ENCODE peak calls at places on chromosomes 13 and 19, in nine cellular contexts. One of them, this sample, is unnamed.

GRCh38 chr13:41505209-41505835 is 48.0 kb downstream of the RGCC start:
- DNase-seq in H1: no peak
- DNase-seq in cardiac muscle cell: peak; percentile 86
- DNase-seq in astrocyte: peak; percentile 98
- DNase-seq in Caco-2: no peak
- DNase-seq in tibial artery: no peak
- DNase-seq in sigmoid colon: no peak
- DNase-seq in spleen: no peak
- DNase-seq in neural progenitor cell: no peak
- DNase-seq in this sample: no peak

GRCh38 chr19:28208745-28209144 is 1004.2 kb downstream of the UQCRFS1 start:
- DNase-seq in H1: no peak
- DNase-seq in cardiac muscle cell: no peak
- DNase-seq in astrocyte: peak; percentile 75
- DNase-seq in Caco-2: no peak
- DNase-seq in tibial artery: no peak
- DNase-seq in sigmoid colon: no peak
- DNase-seq in spleen: no peak
- DNase-seq in neural progenitor cell: no peak
- DNase-seq in this sample: no peak

GRCh38 chr13:107250626-107251025 is 682.7 kb upstream of the ARGLU1 start:
- DNase-seq in H1: no peak
- DNase-seq in cardiac muscle cell: no peak
- DNase-seq in astrocyte: no peak
- DNase-seq in Caco-2: no peak
- DNase-seq in tibial artery: no peak
- DNase-seq in sigmoid colon: no peak
- DNase-seq in spleen: no peak
- DNase-seq in neural progenitor cell: no peak
- DNase-seq in this sample: no peak

GRCh38 chr13:47598340-47598911 is 402.6 kb downstream of the SUCLA2 start:
- DNase-seq in H1: no peak
- DNase-seq in cardiac muscle cell: peak; percentile 22
- DNase-seq in astrocyte: no peak
- DNase-seq in Caco-2: no peak
- DNase-seq in tibial artery: no peak
- DNase-seq in sigmoid colon: no peak
- DNase-seq in spleen: no peak
- DNase-seq in neural progenitor cell: no peak
- DNase-seq in this sample: no peak

GRCh38 chr19:50943074-50943828 is 9.6 kb downstream of the KLK5 start:
- DNase-seq in H1: no peak
- DNase-seq in cardiac muscle cell: no peak
- DNase-seq in astrocyte: no peak
- DNase-seq in Caco-2: no peak
- DNase-seq in tibial artery: no peak
- DNase-seq in sigmoid colon: no peak
- DNase-seq in spleen: no peak
- DNase-seq in neural progenitor cell: no peak
- DNase-seq in this sample: no peak

GRCh38 chr13:45327253-45327954 is 13.6 kb downstream of the TPT1 start:
- DNase-seq in H1: no peak
- DNase-seq in cardiac muscle cell: no peak
- DNase-seq in astrocyte: no peak
- DNase-seq in Caco-2: no peak
- DNase-seq in tibial artery: no peak
- DNase-seq in sigmoid colon: no peak
- DNase-seq in spleen: no peak
- DNase-seq in neural progenitor cell: no peak
- DNase-seq in this sample: no peak

GRCh38 chr13:39047560-39047959 is 9.3 kb downstream of the NHLRC3 start:
- DNase-seq in H1: peak; percentile 33
- DNase-seq in cardiac muscle cell: no peak
- DNase-seq in astrocyte: no peak
- DNase-seq in Caco-2: peak; percentile 49
- DNase-seq in tibial artery: no peak
- DNase-seq in sigmoid colon: no peak
- DNase-seq in spleen: no peak
- DNase-seq in neural progenitor cell: peak; percentile 42
- DNase-seq in this sample: peak; percentile 71

GRCh38 chr19:56106993-56107392 is 14.1 kb downstream of the ZNF787 start:
- DNase-seq in H1: no peak
- DNase-seq in cardiac muscle cell: no peak
- DNase-seq in astrocyte: no peak
- DNase-seq in Caco-2: no peak
- DNase-seq in tibial artery: no peak
- DNase-seq in sigmoid colon: no peak
- DNase-seq in spleen: no peak
- DNase-seq in neural progenitor cell: no peak
- DNase-seq in this sample: no peak

GRCh38 chr19:45528744-45529453 is 21.6 kb downstream of the VASP start:
- DNase-seq in H1: peak; percentile 87
- DNase-seq in cardiac muscle cell: peak; percentile 43
- DNase-seq in astrocyte: no peak
- DNase-seq in Caco-2: peak; percentile 92
- DNase-seq in tibial artery: no peak
- DNase-seq in sigmoid colon: no peak
- DNase-seq in spleen: no peak
- DNase-seq in neural progenitor cell: peak; percentile 91
- DNase-seq in this sample: peak; percentile 95

GRCh38 chr13:109778102-109778542 is 8.3 kb downstream of the IRS2 start:
- DNase-seq in H1: no peak
- DNase-seq in cardiac muscle cell: no peak
- DNase-seq in astrocyte: peak; percentile 71
- DNase-seq in Caco-2: no peak
- DNase-seq in tibial artery: no peak
- DNase-seq in sigmoid colon: no peak
- DNase-seq in spleen: no peak
- DNase-seq in neural progenitor cell: peak; percentile 29
- DNase-seq in this sample: no peak
- H3K4me3 ChIP-seq in H1: no peak overlapping the region
- H3K4me3 ChIP-seq in cardiac muscle cell: no peak overlapping the region
- H3K4me3 ChIP-seq in astrocyte: peak overlapping the region; percentile 37
- H3K4me3 ChIP-seq in Caco-2: no peak overlapping the region
- H3K4me3 ChIP-seq in tibial artery: peak overlapping the region; percentile 88
- H3K4me3 ChIP-seq in sigmoid colon: no peak overlapping the region
- H3K4me3 ChIP-seq in spleen: no peak overlapping the region
- H3K4me3 ChIP-seq in neural progenitor cell: no peak overlapping the region
- H3K4me3 ChIP-seq in this sample: no peak overlapping the region

GRCh38 chr19:38389957-38390924 is 1.7 kb downstream of the SPRED3 start:
- DNase-seq in H1: no peak
- DNase-seq in cardiac muscle cell: no peak
- DNase-seq in astrocyte: no peak
- DNase-seq in Caco-2: peak; percentile 28
- DNase-seq in tibial artery: no peak
- DNase-seq in sigmoid colon: no peak
- DNase-seq in spleen: no peak
- DNase-seq in neural progenitor cell: no peak
- DNase-seq in this sample: peak; percentile 75

GRCh38 chr19:38394488-38394887 is 6.0 kb downstream of the SPRED3 start:
- DNase-seq in H1: peak; percentile 82
- DNase-seq in cardiac muscle cell: peak; percentile 59
- DNase-seq in astrocyte: no peak
- DNase-seq in Caco-2: no peak
- DNase-seq in tibial artery: no peak
- DNase-seq in sigmoid colon: no peak
- DNase-seq in spleen: peak; percentile 83
- DNase-seq in neural progenitor cell: peak; percentile 86
- DNase-seq in this sample: peak; percentile 98

GRCh38 chr19:38389101-38389925 is 816 bp downstream of the SPRED3 start:
- DNase-seq in H1: no peak
- DNase-seq in cardiac muscle cell: peak; percentile 80
- DNase-seq in astrocyte: peak; percentile 74
- DNase-seq in Caco-2: no peak
- DNase-seq in tibial artery: no peak
- DNase-seq in sigmoid colon: no peak
- DNase-seq in spleen: no peak
- DNase-seq in neural progenitor cell: peak; percentile 72
- DNase-seq in this sample: peak; percentile 89

GRCh38 chr19:38392707-38393308 is 4.3 kb downstream of the SPRED3 start:
- DNase-seq in H1: no peak
- DNase-seq in cardiac muscle cell: peak; percentile 36
- DNase-seq in astrocyte: peak; percentile 40
- DNase-seq in Caco-2: peak; percentile 64
- DNase-seq in tibial artery: no peak
- DNase-seq in sigmoid colon: no peak
- DNase-seq in spleen: no peak
- DNase-seq in neural progenitor cell: no peak
- DNase-seq in this sample: no peak

GRCh38 chr19:38391911-38392464 is 3.5 kb downstream of the SPRED3 start:
- DNase-seq in H1: no peak
- DNase-seq in cardiac muscle cell: no peak
- DNase-seq in astrocyte: no peak
- DNase-seq in Caco-2: no peak
- DNase-seq in tibial artery: no peak
- DNase-seq in sigmoid colon: no peak
- DNase-seq in spleen: no peak
- DNase-seq in neural progenitor cell: no peak
- DNase-seq in this sample: peak; percentile 59
- H3K27me3 ChIP-seq in H1: no peaks in the 10 kb centered on the region
- H3K27me3 ChIP-seq in cardiac muscle cell: no peaks in the 10 kb centered on the region
- H3K27me3 ChIP-seq in astrocyte: no peaks in the 10 kb centered on the region
- H3K27me3 ChIP-seq in Caco-2: no peaks in the 10 kb centered on the region
- H3K27me3 ChIP-seq in tibial artery: peaks cover 20% of the 10 kb centered on the region
- H3K27me3 ChIP-seq in sigmoid colon: peaks cover 79% of the 10 kb centered on the region
- H3K27me3 ChIP-seq in spleen: peaks cover 56% of the 10 kb centered on the region
- H3K27me3 ChIP-seq in neural progenitor cell: peaks cover 22% of the 10 kb centered on the region
- H3K27me3 ChIP-seq in this sample: peaks cover 10% of the 10 kb centered on the region

GRCh38 chr19:19399733-19400438 is 5.6 kb upstream of the GATAD2A start:
- DNase-seq in H1: no peak
- DNase-seq in cardiac muscle cell: peak; percentile 64
- DNase-seq in astrocyte: peak; percentile 32
- DNase-seq in Caco-2: no peak
- DNase-seq in tibial artery: no peak
- DNase-seq in sigmoid colon: no peak
- DNase-seq in spleen: peak; percentile 15
- DNase-seq in neural progenitor cell: no peak
- DNase-seq in this sample: no peak
- H3K4me3 ChIP-seq in H1: no peak overlapping the region
- H3K4me3 ChIP-seq in cardiac muscle cell: no peak overlapping the region
- H3K4me3 ChIP-seq in astrocyte: no peak overlapping the region
- H3K4me3 ChIP-seq in Caco-2: no peak overlapping the region
- H3K4me3 ChIP-seq in tibial artery: no peak overlapping the region
- H3K4me3 ChIP-seq in sigmoid colon: no peak overlapping the region
- H3K4me3 ChIP-seq in spleen: no peak overlapping the region
- H3K4me3 ChIP-seq in neural progenitor cell: no peak overlapping the region
- H3K4me3 ChIP-seq in this sample: no peak overlapping the region

DNA sequence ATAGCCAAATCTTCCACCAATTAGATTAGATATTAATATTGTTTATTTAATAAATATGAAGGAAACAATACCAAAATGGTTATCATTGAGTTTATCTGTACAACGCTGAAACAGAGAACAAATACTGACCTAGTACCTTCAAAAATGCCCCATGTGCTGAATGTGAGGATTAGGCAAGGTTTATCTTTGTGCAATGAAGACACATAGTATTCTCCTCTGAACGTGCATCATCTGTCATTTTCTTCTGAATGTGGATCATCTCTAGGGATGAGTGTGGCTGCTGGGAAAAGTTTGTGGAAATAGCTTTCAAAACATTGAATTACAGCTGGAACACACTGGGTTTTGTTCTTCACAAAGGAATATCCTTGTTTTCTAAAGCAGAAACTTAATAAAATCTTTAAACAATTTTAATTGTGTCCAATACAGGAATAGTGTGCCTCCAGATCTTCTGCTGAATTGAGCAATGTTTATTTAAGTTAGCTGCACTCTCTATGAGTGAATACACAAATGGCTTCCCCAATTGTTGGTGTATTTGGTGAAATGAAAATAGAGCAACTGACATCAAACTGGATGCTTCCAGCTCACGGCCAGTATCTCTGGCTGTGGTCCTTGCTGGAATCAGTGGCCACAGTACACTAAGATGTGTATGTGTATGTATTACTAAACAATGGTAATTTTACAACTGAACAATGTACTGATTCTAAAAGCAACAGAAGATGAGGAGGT is 6.7 kb downstream of the COL4A1 start:
- DNase-seq in H1: no peak
- DNase-seq in cardiac muscle cell: no peak
- DNase-seq in astrocyte: no peak
- DNase-seq in Caco-2: no peak
- DNase-seq in tibial artery: no peak
- DNase-seq in sigmoid colon: no peak
- DNase-seq in spleen: no peak
- DNase-seq in neural progenitor cell: no peak
- DNase-seq in this sample: no peak
- H3K27me3 ChIP-seq in H1: no peaks in the 10 kb centered on the region
- H3K27me3 ChIP-seq in cardiac muscle cell: no peaks in the 10 kb centered on the region
- H3K27me3 ChIP-seq in astrocyte: no peaks in the 10 kb centered on the region
- H3K27me3 ChIP-seq in Caco-2: no peaks in the 10 kb centered on the region
- H3K27me3 ChIP-seq in tibial artery: no peaks in the 10 kb centered on the region
- H3K27me3 ChIP-seq in sigmoid colon: no peaks in the 10 kb centered on the region
- H3K27me3 ChIP-seq in spleen: peaks cover 2% of the 10 kb centered on the region
- H3K27me3 ChIP-seq in neural progenitor cell: no peaks in the 10 kb centered on the region
- H3K27me3 ChIP-seq in this sample: no peaks in the 10 kb centered on the region

DNA sequence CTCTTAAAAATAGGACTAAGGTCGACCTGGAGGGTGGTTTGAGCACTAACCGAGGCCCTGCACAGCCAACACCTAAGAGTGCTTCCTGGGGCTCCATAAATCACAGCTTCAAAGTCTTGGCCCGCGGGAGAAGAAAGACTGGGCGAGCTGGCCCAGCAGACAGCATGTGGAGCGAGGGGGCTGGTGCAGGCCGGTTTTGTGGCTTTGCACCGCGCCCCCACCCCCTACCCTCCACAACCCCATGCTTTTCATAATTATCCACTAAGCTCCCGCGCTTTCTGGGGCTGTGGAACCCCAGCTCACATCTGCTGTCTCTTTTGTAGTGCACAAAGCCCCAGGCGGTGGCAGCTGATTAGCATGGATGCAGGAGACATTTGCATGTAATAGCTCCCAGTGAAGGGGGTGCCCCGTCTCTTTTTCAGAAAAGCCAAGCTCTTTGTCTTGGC is 17.1 kb downstream of the CARM1 start:
- DNase-seq in H1: peak; percentile 53
- DNase-seq in cardiac muscle cell: no peak
- DNase-seq in astrocyte: no peak
- DNase-seq in Caco-2: no peak
- DNase-seq in tibial artery: no peak
- DNase-seq in sigmoid colon: no peak
- DNase-seq in spleen: no peak
- DNase-seq in neural progenitor cell: peak; percentile 73
- DNase-seq in this sample: peak; percentile 89
- H3K4me3 ChIP-seq in H1: peak overlapping the region; percentile 37
- H3K4me3 ChIP-seq in cardiac muscle cell: no peak overlapping the region
- H3K4me3 ChIP-seq in astrocyte: no peak overlapping the region
- H3K4me3 ChIP-seq in Caco-2: no peak overlapping the region
- H3K4me3 ChIP-seq in tibial artery: no peak overlapping the region
- H3K4me3 ChIP-seq in sigmoid colon: no peak overlapping the region
- H3K4me3 ChIP-seq in spleen: no peak overlapping the region
- H3K4me3 ChIP-seq in neural progenitor cell: peak overlapping the region; percentile 1
- H3K4me3 ChIP-seq in this sample: no peak overlapping the region

GRCh38 chr13:99207511-99207910 is 6.9 kb downstream of the UBAC2 start:
- DNase-seq in H1: no peak
- DNase-seq in cardiac muscle cell: no peak
- DNase-seq in astrocyte: no peak
- DNase-seq in Caco-2: no peak
- DNase-seq in tibial artery: no peak
- DNase-seq in sigmoid colon: no peak
- DNase-seq in spleen: no peak
- DNase-seq in neural progenitor cell: no peak
- DNase-seq in this sample: no peak
- H3K27me3 ChIP-seq in H1: no peaks in the 10 kb centered on the region
- H3K27me3 ChIP-seq in cardiac muscle cell: no peaks in the 10 kb centered on the region
- H3K27me3 ChIP-seq in astrocyte: no peaks in the 10 kb centered on the region
- H3K27me3 ChIP-seq in Caco-2: no peaks in the 10 kb centered on the region
- H3K27me3 ChIP-seq in tibial artery: no peaks in the 10 kb centered on the region
- H3K27me3 ChIP-seq in sigmoid colon: no peaks in the 10 kb centered on the region
- H3K27me3 ChIP-seq in spleen: no peaks in the 10 kb centered on the region
- H3K27me3 ChIP-seq in neural progenitor cell: no peaks in the 10 kb centered on the region
- H3K27me3 ChIP-seq in this sample: no peaks in the 10 kb centered on the region